ENCODE peak calls at places on chromosomes 6 and 20, in seven cellular contexts. G, Y, C, F, L, O and I are unnamed samples.

GRCh38 chr20:44460795-44461141 is 14.9 kb upstream of the TTPAL start:
- DNase-seq in G (peak), Y (no peak), C (peak), F (no peak), L (no peak), O (no peak), I (peak)

GRCh38 chr6:149683256-149683860 is 34.5 kb downstream of the LATS1 start:
- DNase-seq in G (no peak), Y (no peak), C (no peak), F (no peak), L (no peak), O (no peak), I (no peak)

GRCh38 chr6:6969761-6970223 is 138.0 kb upstream of the RREB1 start:
- DNase-seq in G (peak), Y (no peak), C (peak), F (no peak), L (peak), O (no peak), I (peak)

GRCh38 chr6:170388113-170388512 is 81.6 kb downstream of the FAM120B start:
- DNase-seq in G (no peak), Y (no peak), C (no peak), F (no peak), L (no peak), O (no peak), I (no peak)

GRCh38 chr6:135269399-135270005 is 88.4 kb downstream of the MYB start:
- DNase-seq in G (no peak), Y (no peak), C (no peak), F (no peak), L (no peak), O (no peak), I (no peak)

GRCh38 chr6:65760285-65760684 is 53.3 kb upstream of the EYS start:
- DNase-seq in G (no peak), Y (no peak), C (peak), F (no peak), L (no peak), O (no peak), I (no peak)

GRCh38 chr6:15322781-15323536 is 77.1 kb downstream of the JARID2 start:
- DNase-seq in G (no peak), Y (no peak), C (peak), F (no peak), L (no peak), O (peak), I (no peak)

GRCh38 chr20:11912013-11912663 is 5.6 kb upstream of the BTBD3 start:
- DNase-seq in G (peak), Y (no peak), C (peak), F (no peak), L (no peak), O (no peak), I (no peak)

GRCh38 chr20:59043698-59044097 is 1.1 kb upstream of the PRELID3B start:
- DNase-seq in G (no peak), Y (no peak), C (peak), F (peak), L (no peak), O (no peak), I (no peak)

GRCh38 chr20:17562804-17563305 is 7.0 kb upstream of the DSTN start:
- DNase-seq in G (no peak), Y (no peak), C (peak), F (no peak), L (no peak), O (no peak), I (peak)

GRCh38 chr6:139014945-139015344 is 13.6 kb upstream of the ABRACL start:
- DNase-seq in G (no peak), Y (no peak), C (no peak), F (no peak), L (peak), O (no peak), I (no peak)

GRCh38 chr6:24566020-24566752 is 71.4 kb downstream of the ALDH5A1 start:
- DNase-seq in G (no peak), Y (no peak), C (peak), F (no peak), L (no peak), O (no peak), I (no peak)

GRCh38 chr20:5863040-5863811 is 87.1 kb downstream of the TRMT6 start:
- DNase-seq in G (no peak), Y (no peak), C (peak), F (no peak), L (no peak), O (peak), I (no peak)

GRCh38 chr6:28725890-28726348 is 197.9 kb downstream of the TRIM27 start:
- DNase-seq in G (peak), Y (no peak), C (peak), F (no peak), L (no peak), O (no peak), I (peak)

GRCh38 chr6:157811476-157812173 is 11.4 kb upstream of the SNX9 start:
- DNase-seq in G (no peak), Y (no peak), C (peak), F (no peak), L (no peak), O (no peak), I (peak)

GRCh38 chr20:2256132-2256531 is 39.7 kb upstream of the TGM3 start:
- DNase-seq in G (no peak), Y (no peak), C (no peak), F (no peak), L (peak), O (no peak), I (no peak)

GRCh38 chr6:161486326-161486725 is 212.5 kb upstream of the AGPAT4 start:
- DNase-seq in G (no peak), Y (no peak), C (peak), F (no peak), L (no peak), O (peak), I (peak)

GRCh38 chr6:6546318-6547110 is 42.0 kb upstream of the LY86 start:
- DNase-seq in G (peak), Y (peak), C (peak), F (peak), L (no peak), O (peak), I (no peak)

GRCh38 chr6:40391851-40392595 is 195.1 kb downstream of the LRFN2 start:
- DNase-seq in G (no peak), Y (no peak), C (no peak), F (no peak), L (no peak), O (no peak), I (no peak)

GRCh38 chr6:166903500-166903899 is 52.9 kb downstream of the RNASET2 start:
- DNase-seq in G (no peak), Y (no peak), C (no peak), F (no peak), L (no peak), O (no peak), I (no peak)